ENCODE peak calls at places on chromosomes 13 and 19, in ten cellular contexts. D is WTC11, V is HepG2, N is K562, G is A549, R is SK-N-SH, T is HCT116, Q is endothelial cell of umbilical vein, U is H1, B is GM12878. I is an unnamed sample.

GRCh38 chr19:7742575-7742974 is 4.8 kb downstream of the CD209 start:
- DNase-seq in N (peak), Q (no peak), R (no peak), T (no peak), G (no peak), B (no peak), U (no peak), D (no peak), V (no peak), I (no peak)

GRCh38 chr19:49792829-49793560 is 20.1 kb downstream of the FUZ start:
- DNase-seq in R (no peak), G (no peak), B (no peak), V (no peak), D (no peak), U (no peak), Q (no peak), N (no peak), T (no peak), I (no peak)

GRCh38 chr19:41849067-41849466 is 4.2 kb downstream of the DMRTC2 start:
- DNase-seq in G (no peak), B (no peak), U (no peak), Q (no peak), R (no peak), T (no peak), N (no peak), D (no peak), V (no peak), I (no peak)

GRCh38 chr13:30346159-30346788 is 38.9 kb upstream of the KATNAL1 start:
- DNase-seq in R (no peak), U (no peak), T (no peak), Q (no peak), D (no peak), V (no peak), G (no peak), B (peak), N (no peak), I (peak)

GRCh38 chr13:106619688-106620555 is 52.0 kb upstream of the ARGLU1 start:
- DNase-seq in N (peak), Q (peak), R (peak), B (peak), T (peak), U (peak), V (peak), G (peak), D (peak), I (peak)

GRCh38 chr19:29666634-29667389 is 1.6 kb downstream of the PLEKHF1 start:
- DNase-seq in U (no peak), T (no peak), V (peak), N (peak), Q (peak), B (no peak), D (peak), G (no peak), R (no peak), I (no peak)

GRCh38 chr13:26133851-26134250 is 82.0 kb upstream of the SHISA2 start:
- DNase-seq in Q (no peak), G (no peak), U (no peak), B (no peak), R (no peak), V (no peak), D (no peak), N (no peak), T (no peak), I (peak)

GRCh38 chr19:5323475-5323811 is 17.2 kb downstream of the PTPRS start:
- DNase-seq in Q (no peak), N (no peak), B (no peak), T (no peak), U (no peak), D (no peak), R (no peak), V (no peak), G (no peak), I (no peak)

GRCh38 chr13:100314132-100314910 is 225.4 kb downstream of the PCCA start:
- DNase-seq in N (no peak), D (no peak), T (no peak), B (no peak), U (no peak), R (no peak), G (no peak), Q (no peak), V (peak), I (no peak)

GRCh38 chr19:14146789-14147216 is 10.4 kb upstream of the ASF1B start:
- DNase-seq in N (no peak), G (no peak), D (no peak), V (no peak), Q (no peak), R (no peak), T (no peak), B (no peak), U (no peak), I (peak)

GRCh38 chr13:32024750-32025149 is 6.8 kb upstream of the FRY start:
- DNase-seq in G (no peak), V (no peak), N (no peak), U (no peak), R (no peak), D (no peak), T (no peak), B (no peak), Q (no peak), I (no peak)

GRCh38 chr13:21744149-21744548 is 73.3 kb downstream of the FGF9 start:
- DNase-seq in V (no peak), D (no peak), Q (no peak), B (no peak), N (no peak), T (no peak), R (no peak), U (no peak), G (no peak), I (no peak)

GRCh38 chr19:54478677-54479266 is 5.7 kb upstream of the CDC42EP5 start:
- DNase-seq in V (peak), D (peak), R (peak), N (peak), U (no peak), T (peak), Q (peak), G (no peak), B (no peak), I (peak)

GRCh38 chr19:13260883-13261653 is 110.9 kb downstream of the IER2 start:
- DNase-seq in G (peak), V (no peak), U (no peak), Q (peak), D (no peak), T (peak), R (no peak), N (peak), B (peak), I (peak)

GRCh38 chr13:31827707-31828106 is 88.4 kb downstream of the RXFP2 start:
- DNase-seq in D (no peak), Q (no peak), T (no peak), R (no peak), U (no peak), B (no peak), G (no peak), N (no peak), V (no peak), I (no peak)

GRCh38 chr19:15328312-15328711 is 4.0 kb downstream of the BRD4 start:
- DNase-seq in G (no peak), B (no peak), T (no peak), D (no peak), Q (no peak), V (no peak), U (no peak), N (no peak), R (no peak), I (no peak)

GRCh38 chr13:31733066-31733465 is 6.3 kb upstream of the RXFP2 start:
- DNase-seq in G (no peak), U (no peak), R (peak), Q (peak), N (no peak), B (no peak), D (no peak), V (no peak), T (no peak), I (no peak)

GRCh38 chr19:48741222-48741999 is 1.0 kb upstream of the RASIP1 start:
- DNase-seq in G (peak), D (peak), R (peak), N (peak), U (no peak), T (no peak), Q (peak), V (no peak), B (no peak), I (peak)

GRCh38 chr13:96223231-96223630 is 133.3 kb downstream of the HS6ST3 start:
- DNase-seq in N (no peak), V (no peak), T (no peak), G (no peak), U (no peak), D (no peak), R (no peak), B (no peak), Q (no peak), I (no peak)

GRCh38 chr19:32818536-32818935 is 51.0 kb downstream of the SLC7A9 start:
- DNase-seq in U (no peak), T (no peak), V (no peak), G (no peak), D (no peak), N (no peak), R (no peak), Q (no peak), B (no peak), I (no peak)

GRCh38 chr13:98834254-98834960 is 81.9 kb upstream of the SLC15A1 start:
- DNase-seq in T (no peak), U (no peak), V (no peak), B (no peak), R (no peak), G (no peak), D (peak), N (no peak), Q (no peak), I (no peak)

GRCh38 chr13:67367385-67367784 is 137.2 kb upstream of the PCDH9 start:
- DNase-seq in T (no peak), R (no peak), B (no peak), G (no peak), U (no peak), D (no peak), V (no peak), N (no peak), Q (no peak), I (no peak)

GRCh38 chr13:67369895-67370660 is 139.9 kb upstream of the PCDH9 start:
- DNase-seq in Q (no peak), R (no peak), B (no peak), G (no peak), T (no peak), D (no peak), U (no peak), N (no peak), V (no peak), I (no peak)

GRCh38 chr13:67366533-67366932 is 136.4 kb upstream of the PCDH9 start:
- DNase-seq in D (no peak), V (no peak), U (no peak), G (no peak), T (peak), R (no peak), N (no peak), Q (peak), B (no peak), I (no peak)
- TF ChIP-seq CTCF in D (no peak), V (no peak), U (no peak), G (no peak), T (peak), R (peak), N (no peak), Q (no peak), B (no peak), I (no peak)

GRCh38 chr19:3923096-3923758 is 9.6 kb upstream of the NMRK2 start:
- DNase-seq in T (no peak), N (no peak), B (no peak), R (no peak), U (no peak), V (no peak), D (no peak), G (no peak), Q (no peak), I (no peak)
- TF ChIP-seq MAX in T (no peak), N (no peak), B (no peak), R (no peak), U (no peak), V (no peak), D (no peak), G (no peak), Q (no peak), I (no peak)

GRCh38 chr13:40340368-40341085 is 325.9 kb downstream of the FOXO1 start:
- DNase-seq in N (no peak), G (no peak), B (no peak), T (no peak), Q (peak), V (no peak), R (no peak), U (no peak), D (no peak), I (no peak)
- TF ChIP-seq CTCF in N (no peak), G (no peak), B (no peak), T (peak), Q (peak), V (no peak), R (no peak), U (no peak), D (no peak), I (no peak)

DNA sequence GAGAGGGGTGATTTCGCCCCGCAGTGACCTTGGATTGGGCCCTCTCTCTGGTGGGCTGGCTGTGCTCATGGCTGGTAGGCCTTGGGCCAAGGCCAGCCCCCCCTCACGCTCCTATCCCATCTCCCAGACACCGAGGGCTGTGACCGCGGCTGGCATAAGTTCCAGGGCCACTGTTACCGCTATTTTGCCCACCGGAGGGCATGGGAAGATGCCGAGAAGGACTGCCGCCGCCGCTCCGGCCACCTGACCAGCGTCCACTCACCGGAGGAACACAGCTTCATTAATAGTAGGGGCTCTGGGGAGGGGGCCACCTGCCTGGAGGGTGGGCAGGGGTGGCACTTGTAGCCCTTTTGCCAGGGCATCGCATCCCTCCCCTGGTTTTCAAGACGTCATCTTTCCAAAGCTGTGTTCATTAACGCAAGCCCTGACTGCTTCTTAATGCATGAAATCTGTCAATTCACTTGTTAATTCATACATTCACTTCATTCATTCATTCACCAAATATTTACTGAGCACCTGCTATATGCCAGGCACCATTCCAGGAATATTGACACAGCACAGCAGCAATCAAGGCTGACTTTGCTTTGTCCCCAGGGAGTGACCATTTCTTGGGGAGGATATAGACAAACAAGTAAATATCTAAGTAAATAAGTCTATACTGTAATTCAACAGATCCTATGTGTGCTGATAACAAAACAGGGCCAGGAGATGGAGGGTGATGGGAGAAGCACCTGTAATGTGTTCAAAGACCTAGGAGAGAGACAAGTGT is 26.6 kb downstream of the NCAN start:
- DNase-seq in D (no peak), B (no peak), Q (no peak), R (no peak), V (no peak), U (no peak), T (no peak), G (no peak), N (no peak), I (no peak)
- TF ChIP-seq MAX in D (no peak), B (no peak), Q (no peak), R (no peak), V (no peak), U (no peak), T (no peak), G (no peak), N (no peak), I (no peak)

GRCh38 chr13:38635030-38635429 is 51.8 kb upstream of the FREM2 start:
- DNase-seq in B (no peak), D (no peak), R (no peak), N (no peak), Q (no peak), U (no peak), G (no peak), V (no peak), T (no peak), I (no peak)
- TF ChIP-seq CTCF in B (no peak), D (no peak), R (no peak), N (no peak), Q (no peak), U (peak), G (no peak), V (no peak), T (no peak), I (no peak)

GRCh38 chr13:77522444-77522843 is 13.1 kb upstream of the SCEL start:
- DNase-seq in U (no peak), T (no peak), G (no peak), B (no peak), R (no peak), V (no peak), D (no peak), Q (no peak), N (no peak), I (no peak)

GRCh38 chr13:77521194-77521593 is 14.3 kb upstream of the SCEL start:
- DNase-seq in G (peak), B (no peak), U (no peak), Q (peak), N (no peak), R (no peak), V (no peak), D (no peak), T (no peak), I (no peak)

GRCh38 chr13:77523834-77524728 is 11.4 kb upstream of the SCEL start:
- DNase-seq in N (no peak), G (no peak), D (no peak), V (no peak), R (no peak), U (no peak), T (no peak), Q (no peak), B (no peak), I (no peak)

GRCh38 chr13:77521595-77522367 is 13.7 kb upstream of the SCEL start:
- DNase-seq in Q (peak), B (no peak), T (no peak), U (peak), V (no peak), G (peak), N (no peak), D (peak), R (no peak), I (no peak)

GRCh38 chr13:77523386-77523785 is 12.1 kb upstream of the SCEL start:
- DNase-seq in D (no peak), B (no peak), N (no peak), Q (no peak), U (no peak), T (no peak), V (no peak), R (no peak), G (no peak), I (no peak)
- TF ChIP-seq MAX in D (no peak), B (no peak), N (no peak), Q (no peak), U (no peak), T (no peak), V (no peak), R (no peak), G (no peak), I (no peak)

GRCh38 chr19:11963566-11964355 is 1.1 kb upstream of the ZNF763 start:
- DNase-seq in Q (peak), N (peak), R (peak), B (peak), U (peak), G (no peak), T (no peak), V (peak), D (peak), I (peak)

GRCh38 chr19:11970174-11970573 is 5.3 kb downstream of the ZNF763 start:
- DNase-seq in N (no peak), G (no peak), T (no peak), V (no peak), Q (no peak), B (no peak), U (no peak), R (no peak), D (no peak), I (no peak)

GRCh38 chr19:11964858-11965645 is at the start of gene ZNF763:
- DNase-seq in Q (peak), B (peak), N (peak), V (peak), T (no peak), R (peak), U (peak), G (no peak), D (peak), I (peak)

GRCh38 chr19:11964496-11964857 is 363 bp upstream of the ZNF763 start:
- DNase-seq in V (peak), T (no peak), U (no peak), R (peak), G (no peak), Q (no peak), B (no peak), N (no peak), D (peak), I (no peak)
- TF ChIP-seq CTCF in V (peak), T (no peak), U (peak), R (peak), G (no peak), Q (no peak), B (peak), N (no peak), D (no peak), I (no peak)

DNA sequence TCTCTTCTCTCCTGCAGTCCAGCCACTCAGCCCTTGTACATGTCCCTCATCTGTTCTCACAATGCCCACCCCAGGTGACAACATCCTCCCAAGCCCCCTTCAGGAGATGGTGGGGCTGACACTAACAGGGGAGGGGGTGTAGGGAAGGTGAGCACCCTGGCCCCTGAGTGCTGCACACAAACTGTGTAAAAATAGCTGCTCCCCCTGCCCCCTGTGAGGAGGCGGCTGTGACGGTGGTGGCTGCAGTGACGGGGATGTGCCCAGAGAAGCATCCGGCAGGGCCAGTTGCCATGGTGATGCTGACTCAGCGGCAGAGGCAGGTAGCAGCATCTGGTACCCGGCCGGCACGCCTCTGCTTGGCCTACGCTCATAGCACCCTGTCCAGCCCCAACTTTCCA is 13.0 kb upstream of the JUND start:
- DNase-seq in U (no peak), V (no peak), Q (no peak), B (no peak), G (no peak), R (peak), N (no peak), T (no peak), D (peak), I (no peak)
- TF ChIP-seq MAX in U (no peak), V (no peak), Q (no peak), B (no peak), G (no peak), R (no peak), N (no peak), T (no peak), D (no peak), I (no peak)

I was measured in NB4.